ENCODE peak calls at places on chromosomes 3 and 15, in eight cellular contexts. One of them, this sample, is unnamed. For H3K27me3, the result is how much of the 10 kb centered on the place peaks cover.

GRCh38 chr15:60093273-60094067 is 89.4 kb downstream of the FOXB1 start:
- DNase-seq in SJSA1: no peak
- DNase-seq in mesendoderm: no peak
- DNase-seq in AG04450: no peak
- DNase-seq in tibial nerve: no peak
- DNase-seq in BE2C: no peak
- DNase-seq in CD8-positive, alpha-beta T cell: no peak
- DNase-seq in PC-3: no peak
- DNase-seq in this sample: no peak

GRCh38 chr3:121871434-121871833 is 22.8 kb upstream of the SLC15A2 start:
- DNase-seq in SJSA1: no peak
- DNase-seq in mesendoderm: no peak
- DNase-seq in AG04450: no peak
- DNase-seq in tibial nerve: no peak
- DNase-seq in BE2C: no peak
- DNase-seq in CD8-positive, alpha-beta T cell: no peak
- DNase-seq in PC-3: no peak
- DNase-seq in this sample: no peak

GRCh38 chr3:62229908-62230307 is 143.4 kb downstream of the FEZF2 start:
- DNase-seq in SJSA1: no peak
- DNase-seq in mesendoderm: peak
- DNase-seq in AG04450: no peak
- DNase-seq in tibial nerve: no peak
- DNase-seq in BE2C: no peak
- DNase-seq in CD8-positive, alpha-beta T cell: no peak
- DNase-seq in PC-3: peak
- DNase-seq in this sample: no peak

GRCh38 chr3:13254028-13254951 is 165.8 kb downstream of the NUP210 start:
- DNase-seq in SJSA1: no peak
- DNase-seq in mesendoderm: no peak
- DNase-seq in AG04450: no peak
- DNase-seq in tibial nerve: no peak
- DNase-seq in BE2C: no peak
- DNase-seq in CD8-positive, alpha-beta T cell: no peak
- DNase-seq in PC-3: no peak
- DNase-seq in this sample: no peak

GRCh38 chr15:71146597-71146996 is 31.3 kb downstream of the THSD4 start:
- DNase-seq in SJSA1: no peak
- DNase-seq in mesendoderm: no peak
- DNase-seq in AG04450: no peak
- DNase-seq in tibial nerve: no peak
- DNase-seq in BE2C: no peak
- DNase-seq in CD8-positive, alpha-beta T cell: no peak
- DNase-seq in PC-3: no peak
- DNase-seq in this sample: no peak

GRCh38 chr3:25725810-25726209 is 57.4 kb downstream of the NGLY1 start:
- DNase-seq in SJSA1: no peak
- DNase-seq in mesendoderm: no peak
- DNase-seq in AG04450: no peak
- DNase-seq in tibial nerve: no peak
- DNase-seq in BE2C: no peak
- DNase-seq in CD8-positive, alpha-beta T cell: no peak
- DNase-seq in PC-3: peak
- DNase-seq in this sample: no peak

GRCh38 chr15:27353837-27354236 is 382.9 kb downstream of the GABRG3 start:
- DNase-seq in SJSA1: no peak
- DNase-seq in mesendoderm: no peak
- DNase-seq in AG04450: no peak
- DNase-seq in tibial nerve: no peak
- DNase-seq in BE2C: peak
- DNase-seq in CD8-positive, alpha-beta T cell: no peak
- DNase-seq in PC-3: peak
- DNase-seq in this sample: no peak

GRCh38 chr3:25462495-25462894 is 34.4 kb downstream of the RARB start:
- DNase-seq in SJSA1: no peak
- DNase-seq in mesendoderm: no peak
- DNase-seq in AG04450: no peak
- DNase-seq in tibial nerve: no peak
- DNase-seq in BE2C: no peak
- DNase-seq in CD8-positive, alpha-beta T cell: no peak
- DNase-seq in PC-3: no peak
- DNase-seq in this sample: no peak

GRCh38 chr3:151135548-151136337 is 50.3 kb downstream of the MED12L start:
- DNase-seq in SJSA1: no peak
- DNase-seq in mesendoderm: peak
- DNase-seq in AG04450: no peak
- DNase-seq in tibial nerve: no peak
- DNase-seq in BE2C: peak
- DNase-seq in CD8-positive, alpha-beta T cell: peak
- DNase-seq in PC-3: peak
- DNase-seq in this sample: no peak

GRCh38 chr15:39599871-39600270 is 19.0 kb downstream of the THBS1 start:
- DNase-seq in SJSA1: peak
- DNase-seq in mesendoderm: no peak
- DNase-seq in AG04450: no peak
- DNase-seq in tibial nerve: no peak
- DNase-seq in BE2C: no peak
- DNase-seq in CD8-positive, alpha-beta T cell: no peak
- DNase-seq in PC-3: peak
- DNase-seq in this sample: peak

GRCh38 chr15:37059051-37059450 is 41.3 kb downstream of the MEIS2 start:
- DNase-seq in SJSA1: peak
- DNase-seq in mesendoderm: no peak
- DNase-seq in AG04450: peak
- DNase-seq in tibial nerve: no peak
- DNase-seq in BE2C: no peak
- DNase-seq in CD8-positive, alpha-beta T cell: no peak
- DNase-seq in PC-3: peak
- DNase-seq in this sample: no peak

GRCh38 chr3:129001101-129001816 is at the start of gene EFCC1:
- DNase-seq in SJSA1: peak
- DNase-seq in mesendoderm: peak
- DNase-seq in AG04450: no peak
- DNase-seq in tibial nerve: no peak
- DNase-seq in BE2C: no peak
- DNase-seq in CD8-positive, alpha-beta T cell: no peak
- DNase-seq in PC-3: no peak
- DNase-seq in this sample: no peak

GRCh38 chr15:65404196-65404872 is 18.4 kb downstream of the IGDCC4 start:
- DNase-seq in SJSA1: no peak
- DNase-seq in mesendoderm: peak
- DNase-seq in AG04450: no peak
- DNase-seq in tibial nerve: no peak
- DNase-seq in BE2C: no peak
- DNase-seq in CD8-positive, alpha-beta T cell: no peak
- DNase-seq in PC-3: no peak
- DNase-seq in this sample: no peak

GRCh38 chr3:138113309-138113708 is 2.1 kb downstream of the DZIP1L start:
- DNase-seq in SJSA1: no peak
- DNase-seq in mesendoderm: peak
- DNase-seq in AG04450: no peak
- DNase-seq in tibial nerve: no peak
- DNase-seq in BE2C: no peak
- DNase-seq in CD8-positive, alpha-beta T cell: no peak
- DNase-seq in PC-3: no peak
- DNase-seq in this sample: no peak

GRCh38 chr3:138112362-138112761 is 3.0 kb downstream of the DZIP1L start:
- DNase-seq in SJSA1: no peak
- DNase-seq in mesendoderm: no peak
- DNase-seq in AG04450: no peak
- DNase-seq in tibial nerve: no peak
- DNase-seq in BE2C: no peak
- DNase-seq in CD8-positive, alpha-beta T cell: no peak
- DNase-seq in PC-3: no peak
- DNase-seq in this sample: no peak

GRCh38 chr3:138114988-138115971 is at the start of gene DZIP1L:
- DNase-seq in SJSA1: peak
- DNase-seq in mesendoderm: peak
- DNase-seq in AG04450: peak
- DNase-seq in tibial nerve: peak
- DNase-seq in BE2C: peak
- DNase-seq in CD8-positive, alpha-beta T cell: no peak
- DNase-seq in PC-3: peak
- DNase-seq in this sample: no peak

GRCh38 chr3:138118863-138119766 is 3.7 kb upstream of the DZIP1L start:
- DNase-seq in SJSA1: peak
- DNase-seq in mesendoderm: peak
- DNase-seq in AG04450: peak
- DNase-seq in tibial nerve: peak
- DNase-seq in BE2C: peak
- DNase-seq in CD8-positive, alpha-beta T cell: peak
- DNase-seq in PC-3: peak
- DNase-seq in this sample: no peak

GRCh38 chr3:138114431-138114918 is 933 bp downstream of the DZIP1L start:
- DNase-seq in SJSA1: peak
- DNase-seq in mesendoderm: peak
- DNase-seq in AG04450: no peak
- DNase-seq in tibial nerve: no peak
- DNase-seq in BE2C: no peak
- DNase-seq in CD8-positive, alpha-beta T cell: no peak
- DNase-seq in PC-3: no peak
- DNase-seq in this sample: no peak
- H3K4me3 ChIP-seq in SJSA1: peak
- H3K4me3 ChIP-seq in mesendoderm: peak
- H3K4me3 ChIP-seq in AG04450: peak
- H3K4me3 ChIP-seq in tibial nerve: peak
- H3K4me3 ChIP-seq in BE2C: peak
- H3K4me3 ChIP-seq in CD8-positive, alpha-beta T cell: peak
- H3K4me3 ChIP-seq in PC-3: peak
- H3K4me3 ChIP-seq in this sample: peak

GRCh38 chr3:169458752-169459151 is 204.8 kb downstream of the MECOM start:
- DNase-seq in SJSA1: no peak
- DNase-seq in mesendoderm: no peak
- DNase-seq in AG04450: no peak
- DNase-seq in tibial nerve: no peak
- DNase-seq in BE2C: no peak
- DNase-seq in CD8-positive, alpha-beta T cell: no peak
- DNase-seq in PC-3: no peak
- DNase-seq in this sample: no peak

GRCh38 chr3:169458323-169458722 is 205.2 kb downstream of the MECOM start:
- DNase-seq in SJSA1: no peak
- DNase-seq in mesendoderm: no peak
- DNase-seq in AG04450: no peak
- DNase-seq in tibial nerve: no peak
- DNase-seq in BE2C: peak
- DNase-seq in CD8-positive, alpha-beta T cell: no peak
- DNase-seq in PC-3: no peak
- DNase-seq in this sample: no peak

GRCh38 chr3:169456900-169457299 is 206.6 kb downstream of the MECOM start:
- DNase-seq in SJSA1: no peak
- DNase-seq in mesendoderm: peak
- DNase-seq in AG04450: no peak
- DNase-seq in tibial nerve: no peak
- DNase-seq in BE2C: no peak
- DNase-seq in CD8-positive, alpha-beta T cell: no peak
- DNase-seq in PC-3: no peak
- DNase-seq in this sample: no peak

GRCh38 chr3:169457807-169458206 is 205.7 kb downstream of the MECOM start:
- DNase-seq in SJSA1: no peak
- DNase-seq in mesendoderm: no peak
- DNase-seq in AG04450: no peak
- DNase-seq in tibial nerve: no peak
- DNase-seq in BE2C: no peak
- DNase-seq in CD8-positive, alpha-beta T cell: no peak
- DNase-seq in PC-3: no peak
- DNase-seq in this sample: no peak

DNA sequence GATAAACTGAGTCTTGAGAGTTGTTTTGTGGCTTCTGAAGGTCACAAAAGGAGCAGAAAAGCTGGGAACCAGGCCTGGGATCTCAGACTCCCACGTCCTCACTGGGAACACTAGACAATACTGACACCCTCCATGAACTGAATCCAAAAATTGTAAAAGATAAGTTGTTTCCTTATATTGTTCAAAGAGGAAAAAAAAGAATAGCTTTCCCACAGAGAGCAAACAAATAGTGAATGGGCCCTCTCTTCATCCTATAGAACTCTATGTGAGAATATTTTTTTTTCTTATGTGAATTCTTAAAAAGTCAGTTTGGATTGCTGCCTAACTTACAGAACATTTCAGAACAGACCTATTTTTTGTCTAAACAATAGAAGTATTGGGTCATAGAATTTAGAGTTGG is 203.5 kb downstream of the MECOM start:
- DNase-seq in SJSA1: no peak
- DNase-seq in mesendoderm: no peak
- DNase-seq in AG04450: no peak
- DNase-seq in tibial nerve: no peak
- DNase-seq in BE2C: no peak
- DNase-seq in CD8-positive, alpha-beta T cell: no peak
- DNase-seq in PC-3: no peak
- DNase-seq in this sample: no peak
- H3K27me3 ChIP-seq in SJSA1: under half
- H3K27me3 ChIP-seq in mesendoderm: under half
- H3K27me3 ChIP-seq in AG04450: under half
- H3K27me3 ChIP-seq in tibial nerve: under half
- H3K27me3 ChIP-seq in BE2C: under half
- H3K27me3 ChIP-seq in CD8-positive, alpha-beta T cell: under half
- H3K27me3 ChIP-seq in PC-3: under half
- H3K27me3 ChIP-seq in this sample: under half

DNA sequence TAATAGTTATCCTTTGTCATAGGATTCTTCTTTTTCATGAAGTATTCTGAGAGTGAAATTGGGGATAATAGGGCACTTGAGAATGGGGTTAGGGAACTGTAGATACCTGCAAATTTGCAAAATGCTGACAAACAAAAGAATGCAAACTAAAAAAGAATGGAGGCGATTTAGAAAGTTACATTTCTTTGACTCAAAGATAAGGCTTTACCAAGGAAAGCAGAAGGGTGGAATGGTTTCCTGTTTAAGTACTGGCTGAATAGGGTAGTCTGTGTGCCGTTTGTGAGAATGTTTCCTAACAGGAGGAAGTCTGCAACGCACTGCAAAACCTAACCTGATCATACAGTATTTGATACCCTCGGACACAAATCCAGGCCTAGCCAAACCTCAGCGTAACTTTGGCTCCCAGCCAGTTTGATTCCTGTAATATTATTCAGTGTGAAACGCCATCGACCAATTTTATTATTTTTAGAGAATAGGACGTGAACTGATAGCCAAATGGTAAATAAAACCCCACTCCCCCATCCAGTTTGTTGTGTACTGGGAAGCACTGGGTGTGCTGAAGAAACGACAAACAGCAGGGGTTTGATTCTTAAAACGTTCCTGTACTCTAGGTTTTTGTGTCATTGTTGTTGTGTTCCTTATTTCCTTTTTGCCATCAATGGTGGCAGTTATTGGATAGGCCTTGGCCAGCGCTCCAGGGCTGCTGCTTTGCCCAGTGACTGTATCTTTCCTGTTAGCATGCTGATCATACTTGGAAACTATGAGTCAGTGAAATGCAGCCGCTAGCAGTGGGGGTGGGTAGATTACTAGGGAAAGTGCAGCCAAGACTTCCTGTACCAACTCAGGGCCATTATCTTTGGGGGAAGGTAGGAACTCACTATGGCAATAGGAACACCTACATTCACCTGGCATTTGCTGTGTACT is 148.0 kb upstream of the TBL1XR1 start:
- DNase-seq in SJSA1: peak
- DNase-seq in mesendoderm: peak
- DNase-seq in AG04450: peak
- DNase-seq in tibial nerve: peak
- DNase-seq in BE2C: peak
- DNase-seq in CD8-positive, alpha-beta T cell: peak
- DNase-seq in PC-3: peak
- DNase-seq in this sample: peak
- H3K4me3 ChIP-seq in SJSA1: no peak
- H3K4me3 ChIP-seq in mesendoderm: no peak
- H3K4me3 ChIP-seq in AG04450: no peak
- H3K4me3 ChIP-seq in tibial nerve: no peak
- H3K4me3 ChIP-seq in BE2C: no peak
- H3K4me3 ChIP-seq in CD8-positive, alpha-beta T cell: no peak
- H3K4me3 ChIP-seq in PC-3: peak
- H3K4me3 ChIP-seq in this sample: no peak

GRCh38 chr3:15172806-15173205 is 33.2 kb upstream of the CAPN7 start:
- DNase-seq in SJSA1: no peak
- DNase-seq in mesendoderm: no peak
- DNase-seq in AG04450: no peak
- DNase-seq in tibial nerve: no peak
- DNase-seq in BE2C: no peak
- DNase-seq in CD8-positive, alpha-beta T cell: no peak
- DNase-seq in PC-3: no peak
- DNase-seq in this sample: no peak
- H3K27me3 ChIP-seq in SJSA1: under half
- H3K27me3 ChIP-seq in mesendoderm: under half
- H3K27me3 ChIP-seq in AG04450: under half
- H3K27me3 ChIP-seq in tibial nerve: under half
- H3K27me3 ChIP-seq in BE2C: under half
- H3K27me3 ChIP-seq in CD8-positive, alpha-beta T cell: under half
- H3K27me3 ChIP-seq in PC-3: half or more
- H3K27me3 ChIP-seq in this sample: under half

This sample was measured in BJ.